ENCODE peak calls at places on chromosomes 1 and 21, in nine cellular contexts. M is fibroblast of mammary gland, B is foreskin fibroblast, K is AG09309, Z is heart right ventricle, P is choroid plexus epithelial cell, E is right atrium auricular region, O is mammary epithelial cell, G is lower lobe of right lung. S is an unnamed sample.

GRCh38 chr1:205528887-205529825 is 24.7 kb downstream of the CDK18 start:
- DNase-seq in M (peak), B (peak), K (no peak), Z (peak), P (peak), E (peak), O (peak), G (peak), S (peak)

GRCh38 chr1:91124989-91125417 is 103.2 kb upstream of the ZNF644 start:
- DNase-seq in M (no peak), B (no peak), K (no peak), Z (no peak), P (no peak), E (no peak), O (no peak), G (no peak), S (no peak)

GRCh38 chr1:48203287-48203900 is 19.1 kb upstream of the SLC5A9 start:
- DNase-seq in M (peak), B (peak), K (no peak), Z (no peak), P (peak), E (no peak), O (peak), G (no peak), S (peak)

GRCh38 chr1:11052839-11053757 is 6.1 kb upstream of the MASP2 start:
- DNase-seq in M (peak), B (no peak), K (no peak), Z (no peak), P (no peak), E (no peak), O (no peak), G (peak), S (no peak)

GRCh38 chr1:67952071-67952470 is 98.4 kb downstream of the DIRAS3 start:
- DNase-seq in M (peak), B (peak), K (no peak), Z (no peak), P (peak), E (no peak), O (peak), G (no peak), S (peak)

GRCh38 chr1:177897601-177898376 is 72.1 kb downstream of the SEC16B start:
- DNase-seq in M (no peak), B (no peak), K (no peak), Z (no peak), P (no peak), E (no peak), O (no peak), G (no peak), S (no peak)

GRCh38 chr1:90386899-90387334 is 330.2 kb downstream of the BARHL2 start:
- DNase-seq in M (peak), B (no peak), K (peak), Z (no peak), P (peak), E (no peak), O (peak), G (no peak), S (peak)

GRCh38 chr1:170959385-170959784 is 24.1 kb downstream of the MROH9 start:
- DNase-seq in M (peak), B (peak), K (no peak), Z (no peak), P (peak), E (no peak), O (peak), G (no peak), S (peak)

GRCh38 chr1:217079579-217079978 is 356.4 kb upstream of the ESRRG start:
- DNase-seq in M (no peak), B (no peak), K (no peak), Z (no peak), P (no peak), E (no peak), O (no peak), G (no peak), S (no peak)

GRCh38 chr1:47214554-47214953 is 17.5 kb downstream of the TAL1 start:
- DNase-seq in M (no peak), B (no peak), K (no peak), Z (no peak), P (no peak), E (no peak), O (no peak), G (no peak), S (no peak)

DNA sequence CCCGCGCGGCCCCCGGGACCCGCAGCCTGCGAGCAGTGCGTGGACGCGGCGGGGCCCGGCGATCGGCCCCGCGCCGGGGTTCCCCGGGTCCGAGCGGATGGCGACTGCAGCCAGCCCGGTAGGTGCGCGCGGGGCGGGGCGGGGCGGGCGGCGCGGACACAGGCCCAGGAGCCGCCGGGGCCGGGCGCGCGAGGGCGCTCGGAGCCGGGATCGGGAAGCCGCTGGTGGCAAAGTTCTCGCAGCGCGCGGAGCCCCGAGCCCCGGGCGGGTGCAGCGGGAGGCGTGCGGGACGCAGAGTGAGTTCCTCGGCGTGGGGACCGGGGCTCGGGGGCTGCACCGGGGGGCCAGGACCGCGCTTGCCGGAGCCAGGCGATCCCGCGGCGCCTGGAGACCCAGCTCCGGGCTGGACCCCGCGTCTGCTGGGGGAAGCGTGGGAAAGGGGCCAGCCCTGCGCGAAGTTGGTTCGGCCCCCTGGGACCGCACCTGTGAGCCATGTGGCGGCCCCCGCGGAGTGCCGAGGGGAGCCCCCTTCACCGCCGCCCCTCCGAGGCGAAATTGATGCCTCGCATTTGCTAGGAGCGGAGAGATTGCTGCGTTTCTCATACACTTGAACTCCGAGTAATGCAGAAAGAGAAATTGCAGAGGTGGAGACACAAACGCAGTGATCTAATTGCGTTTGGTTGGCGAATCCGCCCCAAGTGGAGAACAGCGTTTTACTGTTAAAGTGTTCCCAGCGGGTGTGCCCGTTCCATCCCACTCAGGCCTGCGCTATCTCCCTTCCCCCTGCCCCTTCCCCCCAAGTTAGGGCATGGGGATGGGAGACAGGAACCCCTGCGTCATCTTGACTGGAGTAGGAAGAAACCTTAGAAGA is 228.9 kb upstream of the TMEM51 start:
- DNase-seq in M (peak), B (peak), K (no peak), Z (no peak), P (peak), E (no peak), O (peak), G (peak), S (peak)
- TF ChIP-seq CTCF in M (no peak), B (no peak), K (no peak), Z (no peak), P (peak), E (no peak), O (no peak), G (peak), S (peak)

DNA sequence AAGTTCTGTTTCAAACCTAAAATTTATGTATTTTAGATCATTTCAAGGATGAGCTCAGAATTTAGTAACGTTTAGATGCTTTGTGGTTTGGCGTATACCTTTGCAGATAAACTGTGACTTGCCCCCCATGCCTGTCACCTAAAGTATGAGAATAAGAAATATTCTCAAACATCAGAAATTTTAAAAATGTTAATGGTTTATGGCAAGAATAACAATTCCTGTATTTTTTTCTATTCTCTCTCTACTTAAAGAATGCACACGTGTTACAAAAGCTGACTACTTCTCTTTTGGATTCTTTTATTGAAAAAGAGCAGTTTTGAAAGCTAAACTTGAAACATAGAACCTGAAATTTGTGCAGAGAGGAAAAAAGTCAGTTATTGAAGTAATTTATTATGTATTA is 3.9 kb downstream of the NFIA start:
- DNase-seq in M (no peak), B (no peak), K (no peak), Z (no peak), P (no peak), E (no peak), O (no peak), G (no peak), S (no peak)
- H3K4me3 ChIP-seq in M (no peak), B (no peak), K (no peak), Z (peak), P (no peak), E (peak), O (no peak), G (peak), S (no peak)

GRCh38 chr1:55322842-55323241 is 107.7 kb upstream of the USP24 start:
- DNase-seq in M (no peak), B (no peak), K (no peak), Z (no peak), P (no peak), E (no peak), O (no peak), G (no peak), S (no peak)
- TF ChIP-seq CTCF in M (no peak), B (no peak), K (no peak), Z (no peak), P (no peak), E (no peak), O (no peak), G (no peak), S (no peak)

DNA sequence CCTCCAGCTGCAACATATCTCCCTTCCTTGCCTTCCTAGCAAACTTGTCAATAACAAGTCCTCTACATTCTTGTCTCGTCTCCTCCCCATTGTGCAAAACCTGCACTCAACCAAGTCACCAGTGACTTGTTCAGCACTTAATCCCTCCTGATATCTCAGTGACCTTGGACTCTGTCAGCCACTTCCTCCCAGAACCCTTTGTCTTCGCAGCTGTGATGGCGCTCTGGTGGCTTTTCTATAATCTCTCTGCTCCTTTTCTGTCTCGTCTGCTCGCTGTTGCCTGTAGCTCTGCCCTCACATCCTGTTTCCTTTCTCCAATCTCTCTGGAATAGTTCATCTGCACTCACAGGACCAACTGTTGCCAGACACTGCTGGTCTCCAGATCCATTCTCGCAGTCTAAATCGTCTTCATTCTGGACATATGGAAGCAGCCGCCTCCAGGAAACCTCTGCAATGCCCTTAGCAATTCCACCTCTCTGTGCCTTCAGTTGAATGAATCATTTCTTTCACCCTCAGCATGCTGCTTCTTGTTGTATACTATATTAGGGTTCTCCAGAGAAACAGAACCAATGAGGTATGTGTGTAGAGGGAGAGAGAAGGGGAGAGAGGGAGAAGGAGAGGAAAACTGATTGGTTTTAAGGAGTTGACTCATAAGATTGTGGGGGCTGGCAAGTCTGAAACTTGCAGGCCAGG is 17.4 kb upstream of the IFNAR2 start:
- DNase-seq in M (peak), B (no peak), K (no peak), Z (no peak), P (peak), E (no peak), O (peak), G (no peak), S (peak)
- H3K4me3 ChIP-seq in M (no peak), B (peak), K (no peak), Z (peak), P (peak), E (no peak), O (no peak), G (no peak), S (no peak)

GRCh38 chr21:31724552-31724951 is 7.4 kb downstream of the SCAF4 start:
- DNase-seq in M (no peak), B (no peak), K (no peak), Z (no peak), P (no peak), E (no peak), O (no peak), G (no peak), S (no peak)
- TF ChIP-seq CTCF in M (no peak), B (no peak), K (no peak), Z (no peak), P (no peak), E (no peak), O (no peak), G (no peak), S (no peak)

DNA sequence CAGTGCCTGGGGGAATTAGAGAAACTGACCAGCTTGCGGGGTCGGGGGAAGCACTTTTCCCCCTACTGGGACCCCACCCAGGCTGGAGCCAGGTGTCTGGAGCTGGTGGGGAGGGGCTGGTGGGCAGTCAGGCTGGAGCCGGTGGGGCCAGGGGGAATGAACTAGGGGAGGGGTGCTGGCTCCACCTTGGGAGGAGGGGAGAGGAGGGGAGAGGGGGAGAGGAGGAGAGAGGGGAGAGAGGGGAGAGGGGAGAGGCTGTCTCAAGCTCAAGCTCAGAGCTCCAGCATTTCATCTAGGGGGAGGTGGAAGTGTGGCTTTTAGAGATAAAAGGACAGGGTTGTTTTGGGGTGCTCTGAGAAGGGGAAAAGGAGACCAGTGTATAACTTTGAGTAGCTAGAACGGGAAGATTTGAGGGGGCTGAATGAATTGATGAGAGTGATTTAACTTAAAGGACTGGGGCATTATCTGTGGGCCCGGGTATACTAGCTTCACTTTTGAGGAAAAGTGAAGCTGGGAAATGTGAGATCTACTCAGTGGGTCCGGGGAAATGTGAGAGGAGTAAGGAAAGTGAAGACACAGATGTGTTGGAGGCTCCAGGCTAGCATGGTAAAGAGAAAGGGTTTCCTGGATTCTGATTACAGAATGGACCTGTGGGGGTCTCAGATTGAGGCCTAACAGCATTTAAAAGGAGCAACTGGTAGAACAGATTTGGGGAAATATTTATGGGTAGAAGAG is 2.8 kb downstream of the EFNA1 start:
- DNase-seq in M (no peak), B (no peak), K (no peak), Z (no peak), P (no peak), E (no peak), O (no peak), G (no peak), S (no peak)
- H3K4me3 ChIP-seq in M (no peak), B (no peak), K (no peak), Z (peak), P (no peak), E (peak), O (peak), G (peak), S (no peak)